ENCODE peak calls at places on chromosomes 13 and 19, in ten cellular contexts. T is transverse colon; L is hypothalamus; P is T-helper 17 cell; D is AG04450; J is GM19239; O is stimulated activated CD8-positive, alpha-beta memory T cell treated with anti-CD3 and anti-CD28 coated beads, Interleukin-2, amount 100 ng/mL, for 1 hour; R is HuH-7; X is left lobe of liver; Y is HEK293T. U is an unnamed sample.
A peak's percentile ranks its signal among the peaks of the same experiment; 100 is the strongest.

GRCh38 chr19:7677664-7678311 is 898 bp downstream of the MCEMP1 start:
- DNase-seq in T (no peak), L (no peak), P (no peak), D (no peak), J (no peak), O (no peak), R (peak; percentile 30), X (no peak), Y (no peak), U (no peak)

GRCh38 chr13:43464578-43465264 is 322.1 kb downstream of the ENOX1 start:
- DNase-seq in T (no peak), L (no peak), P (no peak), D (no peak), J (no peak), O (no peak), R (no peak), X (no peak), Y (no peak), U (no peak)

GRCh38 chr13:39410089-39410901 is 192.7 kb downstream of the LHFPL6 start:
- DNase-seq in T (no peak), L (no peak), P (no peak), D (no peak), J (no peak), O (no peak), R (no peak), X (no peak), Y (no peak), U (no peak)

GRCh38 chr13:71866173-71867091 is 572 bp downstream of the DACH1 start:
- DNase-seq in T (peak; percentile 24), L (no peak), P (no peak), D (no peak), J (peak; percentile 2), O (no peak), R (no peak), X (peak; percentile 46), Y (no peak), U (no peak)

GRCh38 chr19:17871878-17872250 is at the start of gene SLC5A5:
- DNase-seq in T (no peak), L (no peak), P (no peak), D (no peak), J (no peak), O (no peak), R (no peak), X (no peak), Y (no peak), U (no peak)

GRCh38 chr19:12871681-12872080 is 9.6 kb downstream of the DNASE2 start:
- DNase-seq in T (no peak), L (no peak), P (no peak), D (no peak), J (no peak), O (no peak), R (no peak), X (no peak), Y (no peak), U (no peak)

GRCh38 chr13:46359731-46360130 is 27.3 kb downstream of the RUBCNL start:
- DNase-seq in T (no peak), L (no peak), P (no peak), D (no peak), J (no peak), O (no peak), R (no peak), X (no peak), Y (no peak), U (no peak)

GRCh38 chr13:37313383-37313782 is 207.9 kb upstream of the CSNK1A1L start:
- DNase-seq in T (no peak), L (no peak), P (no peak), D (peak; percentile 71), J (no peak), O (no peak), R (no peak), X (no peak), Y (no peak), U (no peak)

GRCh38 chr13:99878921-99879610 is 92.5 kb downstream of the ZIC5 start:
- DNase-seq in T (no peak), L (no peak), P (no peak), D (no peak), J (no peak), O (no peak), R (no peak), X (no peak), Y (no peak), U (no peak)

GRCh38 chr13:43744630-43745029 is 42.1 kb downstream of the ENOX1 start:
- DNase-seq in T (no peak), L (no peak), P (no peak), D (no peak), J (no peak), O (no peak), R (no peak), X (no peak), Y (no peak), U (no peak)

GRCh38 chr13:98751397-98752110 is 918 bp downstream of the SLC15A1 start:
- DNase-seq in T (peak; percentile 27), L (no peak), P (no peak), D (no peak), J (no peak), O (no peak), R (peak; percentile 36), X (peak; percentile 71), Y (peak; percentile 22), U (no peak)

GRCh38 chr13:110457361-110457760 is 104.2 kb downstream of the RAB20 start:
- DNase-seq in T (no peak), L (no peak), P (no peak), D (no peak), J (no peak), O (no peak), R (no peak), X (no peak), Y (no peak), U (no peak)

GRCh38 chr19:934865-935422 is 9.1 kb downstream of the ARID3A start:
- DNase-seq in T (peak; percentile 86), L (peak; percentile 67), P (no peak), D (no peak), J (no peak), O (no peak), R (no peak), X (peak; percentile 98), Y (no peak), U (no peak)

GRCh38 chr13:113140677-113141590 is 17.5 kb upstream of the PROZ start:
- DNase-seq in T (no peak), L (no peak), P (no peak), D (no peak), J (no peak), O (no peak), R (no peak), X (peak; percentile 74), Y (no peak), U (no peak)

GRCh38 chr19:58128041-58128685 is 22.4 kb downstream of the ZNF329 start:
- DNase-seq in T (no peak), L (no peak), P (no peak), D (no peak), J (no peak), O (no peak), R (no peak), X (no peak), Y (no peak), U (no peak)

GRCh38 chr19:13574933-13575332 is 68.7 kb upstream of the CACNA1A start:
- DNase-seq in T (no peak), L (no peak), P (no peak), D (no peak), J (no peak), O (no peak), R (peak; percentile 32), X (no peak), Y (peak; percentile 62), U (no peak)

GRCh38 chr19:45952691-45953505 is 20.8 kb downstream of the NOVA2 start:
- DNase-seq in T (peak; percentile 24), L (no peak), P (no peak), D (peak; percentile 18), J (no peak), O (peak; percentile 15), R (peak; percentile 81), X (no peak), Y (peak; percentile 85), U (no peak)

GRCh38 chr13:51355217-51355616 is 15.7 kb downstream of the SERPINE3 start:
- DNase-seq in T (no peak), L (no peak), P (no peak), D (no peak), J (no peak), O (no peak), R (no peak), X (no peak), Y (no peak), U (no peak)

GRCh38 chr13:101433895-101434294 is 17.6 kb upstream of the NALCN start:
- DNase-seq in T (no peak), L (no peak), P (no peak), D (no peak), J (no peak), O (no peak), R (no peak), X (no peak), Y (no peak), U (no peak)

GRCh38 chr19:18385675-18386542 is at the start of gene GDF15:
- DNase-seq in T (peak; percentile 96), L (no peak), P (no peak), D (peak; percentile 77), J (no peak), O (no peak), R (peak; percentile 87), X (peak; percentile 97), Y (peak; percentile 82), U (peak; percentile 28)

GRCh38 chr19:52270266-52270885 is 989 bp downstream of the ZNF766 start:
- DNase-seq in T (peak; percentile 12), L (no peak), P (no peak), D (no peak), J (peak; percentile 16), O (no peak), R (peak; percentile 6), X (no peak), Y (no peak), U (no peak)

GRCh38 chr19:46221981-46222610 is 7.4 kb upstream of the IGFL1 start:
- DNase-seq in T (no peak), L (no peak), P (no peak), D (no peak), J (no peak), O (no peak), R (no peak), X (no peak), Y (peak; percentile 21), U (no peak)

GRCh38 chr19:52691215-52691610 is 43.6 kb downstream of the ZNF611 start:
- DNase-seq in T (no peak), L (no peak), P (no peak), D (no peak), J (no peak), O (no peak), R (no peak), X (no peak), Y (no peak), U (no peak)

GRCh38 chr13:80744147-80744914 is 403.4 kb upstream of the SPRY2 start:
- DNase-seq in T (no peak), L (no peak), P (no peak), D (no peak), J (no peak), O (no peak), R (no peak), X (no peak), Y (no peak), U (no peak)

GRCh38 chr13:105063676-105064075 is 1471.8 kb downstream of the EFNB2 start:
- DNase-seq in T (no peak), L (no peak), P (no peak), D (no peak), J (no peak), O (no peak), R (no peak), X (no peak), Y (no peak), U (no peak)

GRCh38 chr19:49442354-49442753 is 1.0 kb upstream of the SLC17A7 start:
- DNase-seq in T (peak; percentile 33), L (no peak), P (no peak), D (no peak), J (no peak), O (no peak), R (no peak), X (peak; percentile 60), Y (no peak), U (no peak)

GRCh38 chr19:4376991-4377781 is 23.2 kb downstream of the SH3GL1 start:
- DNase-seq in T (no peak), L (no peak), P (no peak), D (no peak), J (no peak), O (no peak), R (no peak), X (no peak), Y (no peak), U (no peak)

GRCh38 chr13:110254151-110254679 is 52.7 kb downstream of the COL4A1 start:
- DNase-seq in T (no peak), L (no peak), P (no peak), D (no peak), J (no peak), O (no peak), R (no peak), X (no peak), Y (no peak), U (no peak)

U was measured in memory B cell.